ENCODE peak calls at places on chromosomes 13 and 19, in five cellular contexts. U is ovary, M is astrocyte, Z is HL-60, E is upper lobe of right lung. Q is an unnamed sample.

GRCh38 chr13:23876265-23876664 is 12.9 kb downstream of the MIPEP start:
- DNase-seq in Z (no peak), M (no peak), U (no peak), E (no peak), Q (peak)

GRCh38 chr19:50794074-50794777 is 4.0 kb downstream of the ACP4 start:
- DNase-seq in Z (no peak), U (no peak), E (no peak), M (no peak), Q (peak)

GRCh38 chr19:15507068-15508034 is 974 bp upstream of the CYP4F22 start:
- DNase-seq in E (no peak), U (no peak), Z (no peak), M (no peak), Q (no peak)

GRCh38 chr19:19064098-19064722 is 416 bp downstream of the SLC25A42 start:
- DNase-seq in M (no peak), E (no peak), Z (peak), U (no peak), Q (no peak)

GRCh38 chr13:39982745-39983144 is 327.3 kb downstream of the COG6 start:
- DNase-seq in E (no peak), Z (no peak), U (no peak), M (no peak), Q (no peak)

GRCh38 chr19:13154241-13154778 is 4.1 kb downstream of the IER2 start:
- DNase-seq in U (peak), M (peak), E (peak), Z (peak), Q (peak)

GRCh38 chr13:108332791-108333190 is 63.3 kb downstream of the TNFSF13B start:
- DNase-seq in E (no peak), U (no peak), Z (no peak), M (no peak), Q (no peak)

GRCh38 chr13:113952983-113953520 is 20.8 kb downstream of the C13orf46 start:
- DNase-seq in U (no peak), E (no peak), M (no peak), Z (no peak), Q (no peak)

GRCh38 chr13:28741080-28741479 is 22.3 kb upstream of the SLC46A3 start:
- DNase-seq in E (no peak), Z (no peak), M (no peak), U (no peak), Q (peak)

GRCh38 chr13:88800505-88800904 is 1129.3 kb downstream of the SLITRK5 start:
- DNase-seq in U (no peak), M (no peak), Z (no peak), E (no peak), Q (peak)

GRCh38 chr19:18832331-18833140 is 777 bp downstream of the UPF1 start:
- DNase-seq in U (no peak), E (no peak), M (no peak), Z (no peak), Q (no peak)

GRCh38 chr19:40811478-40812341 is 12.7 kb downstream of the EGLN2 start:
- DNase-seq in Z (no peak), M (no peak), E (no peak), U (peak), Q (peak)

GRCh38 chr13:39779337-39780270 is 124.1 kb downstream of the COG6 start:
- DNase-seq in U (no peak), E (no peak), Z (no peak), M (peak), Q (peak)

GRCh38 chr13:68551701-68552522 is 1321.8 kb upstream of the PCDH9 start:
- DNase-seq in U (no peak), Z (no peak), M (no peak), E (no peak), Q (no peak)

GRCh38 chr13:25468330-25469178 is 96.8 kb downstream of the ATP8A2 start:
- DNase-seq in Z (no peak), U (no peak), M (peak), E (no peak), Q (peak)

GRCh38 chr13:30576528-30576927 is 41.2 kb upstream of the USPL1 start:
- DNase-seq in M (peak), U (no peak), E (no peak), Z (no peak), Q (peak)

GRCh38 chr13:42836930-42837329 is 55.5 kb downstream of the FAM216B start:
- DNase-seq in U (no peak), M (peak), Z (no peak), E (no peak), Q (peak)

GRCh38 chr13:95146486-95146885 is 154.8 kb downstream of the ABCC4 start:
- DNase-seq in E (no peak), Z (no peak), M (no peak), U (no peak), Q (no peak)

GRCh38 chr19:10043286-10043927 is 30.1 kb downstream of the RDH8 start:
- DNase-seq in E (no peak), Z (no peak), U (no peak), M (peak), Q (peak)

GRCh38 chr19:40331052-40331451 is 17.1 kb downstream of the C19orf47 start:
- DNase-seq in E (peak), M (no peak), Z (no peak), U (no peak), Q (no peak)

GRCh38 chr13:102643656-102644055 is 46.9 kb downstream of the TPP2 start:
- DNase-seq in U (no peak), M (peak), E (no peak), Z (no peak), Q (peak)

GRCh38 chr19:10553087-10553667 is 9.5 kb downstream of the ATG4D start:
- DNase-seq in U (no peak), E (no peak), Z (no peak), M (no peak), Q (no peak)

GRCh38 chr13:37288057-37288720 is 182.7 kb upstream of the CSNK1A1L start:
- DNase-seq in E (no peak), Z (no peak), M (no peak), U (no peak), Q (no peak)

GRCh38 chr13:39818953-39819352 is 163.5 kb downstream of the COG6 start:
- DNase-seq in M (peak), Z (no peak), U (peak), E (no peak), Q (peak)

GRCh38 chr13:76845865-76846264 is 40.3 kb downstream of the KCTD12 start:
- DNase-seq in E (no peak), U (no peak), M (no peak), Z (no peak), Q (no peak)

GRCh38 chr13:106526748-106527488 is 8.5 kb downstream of the EFNB2 start:
- DNase-seq in Z (no peak), U (no peak), M (no peak), E (no peak), Q (no peak)

GRCh38 chr13:104571161-104571889 is 1505.1 kb upstream of the SLC10A2 start:
- DNase-seq in Z (no peak), M (peak), E (no peak), U (peak), Q (peak)

GRCh38 chr19:12994701-12995595 is at the start of gene NFIX:
- DNase-seq in U (peak), Z (peak), M (no peak), E (peak), Q (peak)

GRCh38 chr13:32443111-32443510 is 15.2 kb upstream of the N4BP2L1 start:
- DNase-seq in M (no peak), U (no peak), E (no peak), Z (no peak), Q (peak)

GRCh38 chr13:107866666-107867623 is 348.4 kb downstream of the LIG4 start:
- DNase-seq in E (peak), M (peak), U (peak), Z (no peak), Q (peak)

GRCh38 chr13:98228661-98229349 is 51.7 kb upstream of the RNF113B start:
- DNase-seq in M (peak), E (no peak), U (no peak), Z (no peak), Q (peak)

GRCh38 chr13:24617394-24618218 is 62.6 kb upstream of the ATP12A start:
- DNase-seq in Z (no peak), E (no peak), M (no peak), U (no peak), Q (no peak)

GRCh38 chr19:30318261-30318660 is 53.9 kb upstream of the ZNF536 start:
- DNase-seq in Z (no peak), U (no peak), M (no peak), E (no peak), Q (no peak)

GRCh38 chr19:42154471-42155323 is 22.5 kb upstream of the POU2F2 start:
- DNase-seq in Z (no peak), E (no peak), M (no peak), U (no peak), Q (no peak)

GRCh38 chr19:57566396-57567256 is 7.0 kb upstream of the ZNF550 start:
- DNase-seq in U (no peak), E (no peak), M (peak), Z (no peak), Q (peak)

GRCh38 chr19:10126213-10126639 is 6.5 kb upstream of the EIF3G start:
- DNase-seq in E (no peak), Z (no peak), U (no peak), M (no peak), Q (no peak)

GRCh38 chr19:7500811-7501450 is 12.1 kb upstream of the PEX11G start:
- DNase-seq in Z (no peak), E (peak), M (peak), U (peak), Q (no peak)

GRCh38 chr19:2207991-2208860 is 27.9 kb downstream of the PLEKHJ1 start:
- DNase-seq in M (peak), Z (no peak), E (no peak), U (no peak), Q (peak)
- TF ChIP-seq CTCF in M (no peak), Z (no peak), E (peak), U (no peak), Q (peak)

DNA sequence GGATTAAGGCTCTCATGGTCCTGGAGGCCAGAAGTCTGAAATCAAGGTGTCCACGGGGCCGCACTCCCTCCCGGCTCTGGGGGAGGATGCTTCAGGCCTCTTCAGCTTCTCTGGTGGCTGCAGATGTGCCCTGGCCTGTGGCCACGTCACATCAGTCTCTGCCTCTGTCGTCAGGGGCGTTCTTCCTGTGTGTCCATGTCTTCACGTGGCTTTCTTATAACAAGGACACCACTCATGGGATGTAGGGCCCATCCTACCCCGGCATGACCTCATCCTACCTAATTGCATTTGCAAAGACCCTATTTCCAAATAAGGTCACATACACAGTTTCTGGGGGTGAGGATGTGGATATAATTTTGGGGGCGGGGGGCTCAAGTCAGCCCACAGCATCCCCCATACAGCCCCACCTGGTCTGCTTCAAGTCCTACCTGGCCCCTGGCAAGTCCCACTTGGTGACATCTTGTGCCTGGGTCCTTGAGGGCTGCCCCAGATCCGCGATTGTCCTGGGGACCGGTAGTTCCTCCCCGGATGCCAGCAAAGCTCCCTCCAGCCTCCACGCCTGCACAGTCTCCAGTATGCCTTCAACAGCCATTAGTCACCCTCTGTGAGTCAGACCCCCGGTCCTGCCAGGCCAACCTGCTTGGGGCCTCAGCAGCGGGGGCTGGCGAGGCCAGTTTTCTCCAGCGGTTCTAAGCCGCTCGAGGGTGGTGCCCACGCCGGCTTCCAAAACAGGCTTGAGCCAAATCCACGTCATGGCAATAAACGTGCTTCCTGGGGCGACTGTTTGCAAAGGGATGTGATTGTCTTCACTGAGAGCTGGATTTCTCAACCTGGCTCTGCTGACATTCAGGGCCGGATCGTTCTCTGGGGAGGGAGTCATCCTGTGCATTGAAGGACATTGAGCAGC is 32.2 kb downstream of the MYO9B start:
- DNase-seq in U (peak), E (peak), M (peak), Z (no peak), Q (peak)
- H3K4me3 ChIP-seq in U (no peak), E (no peak), M (peak), Z (no peak), Q (no peak)

GRCh38 chr13:22256111-22256639 is 585.3 kb downstream of the FGF9 start:
- DNase-seq in M (no peak), Z (no peak), U (no peak), E (no peak), Q (no peak)
- TF ChIP-seq CTCF in M (no peak), Z (no peak), U (no peak), E (peak), Q (no peak)

GRCh38 chr19:38734426-38735256 is 9.6 kb downstream of the CAPN12 start:
- DNase-seq in Z (no peak), E (peak), M (no peak), U (peak), Q (peak)

GRCh38 chr19:38734176-38734425 is 10.2 kb downstream of the CAPN12 start:
- DNase-seq in Z (no peak), M (no peak), U (peak), E (no peak), Q (no peak)

GRCh38 chr19:38733241-38733492 is 11.1 kb downstream of the CAPN12 start:
- DNase-seq in M (no peak), Z (no peak), U (no peak), E (no peak), Q (no peak)

GRCh38 chr19:38735257-38735686 is 9.0 kb downstream of the CAPN12 start:
- DNase-seq in Z (no peak), M (no peak), U (peak), E (peak), Q (no peak)

DNA sequence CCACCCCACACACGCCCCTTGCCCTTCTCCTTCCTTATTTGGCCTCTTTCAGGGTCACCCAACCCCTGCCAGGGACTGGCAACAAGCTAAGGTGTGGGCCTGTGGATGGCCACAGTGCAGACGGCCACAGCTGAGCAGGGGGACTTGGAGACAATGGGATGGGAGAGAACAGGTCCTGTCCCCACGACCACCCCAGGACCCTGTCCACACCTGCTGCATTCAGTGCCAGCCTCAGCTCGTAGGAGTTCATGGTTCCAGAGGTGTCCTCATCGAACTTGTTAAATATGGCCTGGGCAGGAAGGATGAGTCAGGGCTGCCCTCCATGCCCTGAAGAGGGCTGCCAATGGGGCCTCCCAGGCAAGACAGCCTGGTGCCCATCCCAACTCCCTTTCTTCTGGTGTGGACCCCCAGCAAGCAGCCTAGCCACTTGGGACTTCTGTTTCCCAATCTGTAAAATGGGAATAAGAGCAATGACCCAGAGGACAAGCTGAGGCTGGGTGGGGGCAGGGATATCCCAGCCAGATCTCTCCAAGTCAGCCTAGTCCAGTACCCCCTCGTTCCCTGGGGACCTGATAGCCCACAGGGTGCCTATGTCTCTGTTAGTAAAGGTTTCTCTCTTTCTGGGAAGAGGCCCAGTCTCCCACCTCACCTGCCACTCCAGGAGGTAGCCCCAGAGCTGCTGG is 10.6 kb downstream of the CAPN12 start:
- DNase-seq in E (peak), Z (no peak), M (no peak), U (peak), Q (no peak)
- H3K4me3 ChIP-seq in E (no peak), Z (no peak), M (no peak), U (no peak), Q (no peak)

GRCh38 chr13:65881561-65882155 is 1348.5 kb downstream of the PCDH9 start:
- DNase-seq in Z (no peak), M (no peak), E (no peak), U (no peak), Q (no peak)

GRCh38 chr13:65882810-65883209 is 1347.3 kb downstream of the PCDH9 start:
- DNase-seq in M (no peak), U (no peak), Z (no peak), E (no peak), Q (no peak)
- TF ChIP-seq CTCF in M (no peak), U (no peak), Z (no peak), E (no peak), Q (peak)

DNA sequence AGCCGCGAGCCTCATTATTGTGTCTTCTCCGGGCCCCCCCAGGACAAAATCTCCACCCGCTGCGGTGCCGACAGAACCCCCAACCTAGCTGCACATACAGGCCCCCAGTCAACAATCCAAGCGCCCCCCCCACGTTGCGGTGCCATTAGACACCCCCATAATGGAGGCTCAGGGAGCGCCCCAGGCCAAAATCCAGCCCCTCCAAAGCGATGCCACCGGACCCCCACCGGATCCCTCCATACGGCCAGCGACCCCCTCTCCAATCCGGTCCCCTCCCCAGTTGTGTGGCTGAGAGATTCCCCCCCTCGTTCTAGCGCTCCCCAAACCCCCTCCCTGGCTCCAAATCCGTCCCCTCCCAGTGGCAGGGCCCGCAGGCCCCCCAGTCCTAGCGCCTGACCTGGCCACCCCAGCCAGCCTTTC is 21.5 kb upstream of the SEMA6B start:
- DNase-seq in E (no peak), M (no peak), U (no peak), Z (no peak), Q (no peak)
- H3K4me3 ChIP-seq in E (peak), M (no peak), U (peak), Z (peak), Q (peak)